ENCODE peak calls at places on chromosomes 12 and 14, in four cellular contexts. Z, Y, R and B are unnamed samples.

GRCh38 chr14:101961746-101962502 is 2.4 kb upstream of the DYNC1H1 start:
- DNase-seq in Z (no peak), Y (no peak), R (no peak), B (no peak)

GRCh38 chr14:105475916-105476845 is 1.6 kb downstream of the CRIP2 start:
- DNase-seq in Z (peak; percentile 73), Y (no peak), R (no peak), B (no peak)

GRCh38 chr12:98440165-98440581 is 75.2 kb upstream of the TMPO start:
- DNase-seq in Z (peak; percentile 35), Y (no peak), R (no peak), B (no peak)

GRCh38 chr14:68790656-68791077 is 2.2 kb downstream of the ZFP36L1 start:
- DNase-seq in Z (peak; percentile 25), Y (no peak), R (no peak), B (no peak)

GRCh38 chr12:4441355-4442330 is 4.0 kb downstream of the FGF6 start:
- DNase-seq in Z (no peak), Y (no peak), R (no peak), B (peak; percentile 87)

GRCh38 chr14:95784137-95784536 is 70.2 kb upstream of the TCL1A start:
- DNase-seq in Z (no peak), Y (no peak), R (no peak), B (no peak)

GRCh38 chr12:27199638-27200300 is 44.3 kb upstream of the STK38L start:
- DNase-seq in Z (no peak), Y (no peak), R (no peak), B (no peak)

GRCh38 chr12:55717397-55718007 is 1.7 kb downstream of the BLOC1S1 start:
- DNase-seq in Z (no peak), Y (peak; percentile 63), R (no peak), B (no peak)

GRCh38 chr12:111598637-111599458 is at the start of gene ATXN2:
- DNase-seq in Z (peak; percentile 55), Y (peak; percentile 59), R (no peak), B (no peak)

GRCh38 chr12:51549637-51550036 is 41.4 kb upstream of the SCN8A start:
- DNase-seq in Z (no peak), Y (no peak), R (no peak), B (no peak)

GRCh38 chr14:72416892-72417291 is 477.0 kb downstream of the DPF3 start:
- DNase-seq in Z (no peak), Y (peak; percentile 9), R (peak; percentile 34), B (no peak)

GRCh38 chr12:63079791-63080395 is 71.1 kb downstream of the AVPR1A start:
- DNase-seq in Z (no peak), Y (no peak), R (no peak), B (no peak)

GRCh38 chr14:22850944-22851790 is 14.8 kb downstream of the MMP14 start:
- DNase-seq in Z (peak; percentile 92), Y (peak; percentile 72), R (no peak), B (no peak)

GRCh38 chr12:115012861-115013667 is 329.1 kb upstream of the TBX3 start:
- DNase-seq in Z (no peak), Y (no peak), R (no peak), B (no peak)

GRCh38 chr12:112711026-112711425 is 80.5 kb upstream of the RPH3A start:
- DNase-seq in Z (no peak), Y (no peak), R (no peak), B (no peak)

DNA sequence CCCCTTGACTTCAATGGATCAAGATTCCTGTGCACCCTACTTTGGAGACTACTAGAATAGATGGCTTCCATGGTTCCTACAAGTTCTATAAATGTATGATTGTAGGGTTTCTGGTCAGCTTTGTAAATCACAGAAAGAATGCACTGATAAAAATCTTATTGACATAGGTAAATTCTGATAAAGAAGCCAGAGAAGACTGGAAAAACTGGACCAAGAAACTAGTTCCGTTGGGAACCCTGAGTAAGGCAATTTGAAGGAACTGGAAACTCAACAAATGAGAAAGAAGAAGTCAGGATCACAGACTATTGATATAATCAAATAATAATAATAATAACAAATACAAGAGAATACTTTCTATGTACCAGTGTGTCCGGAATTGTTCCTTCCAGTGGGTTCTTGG is 15.4 kb upstream of the MGST1 start:
- DNase-seq in Z (no peak), Y (no peak), R (no peak), B (no peak)
- H3K27ac ChIP-seq in Z (no peak overlapping the region), Y (no peak overlapping the region), R (no peak overlapping the region), B (no peak overlapping the region)

DNA sequence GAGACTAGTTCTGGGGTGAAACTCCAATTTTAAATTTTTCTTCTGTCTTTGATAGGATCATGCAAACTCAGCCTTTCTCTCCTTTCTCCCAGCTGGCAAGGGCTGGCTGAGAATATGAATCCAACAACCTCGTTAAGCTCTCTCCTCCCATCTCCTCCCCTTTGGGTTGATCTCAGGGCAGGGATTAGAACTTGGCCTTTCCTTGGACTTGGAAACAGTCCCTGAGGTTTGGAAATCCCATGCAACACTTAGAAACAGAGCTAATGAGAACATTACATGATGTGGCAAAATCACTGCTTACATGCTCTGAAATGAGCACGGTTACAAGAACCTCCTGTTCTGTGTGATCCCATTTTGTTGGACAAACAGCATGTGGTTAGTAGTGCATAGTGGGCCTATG is 31.6 kb downstream of the ACACB start:
- DNase-seq in Z (no peak), Y (peak; percentile 36), R (no peak), B (no peak)
- TF ChIP-seq POLR2AphosphoS5 in Z (peak; percentile 99), Y (peak; percentile 80), R (no peak), B (peak; percentile 79)

GRCh38 chr12:46304080-46304479 is 35.2 kb upstream of the SLC38A1 start:
- DNase-seq in Z (no peak), Y (no peak), R (no peak), B (no peak)

GRCh38 chr12:46300906-46301305 is 32.1 kb upstream of the SLC38A1 start:
- DNase-seq in Z (no peak), Y (no peak), R (no peak), B (no peak)

GRCh38 chr12:46299846-46300245 is 31.0 kb upstream of the SLC38A1 start:
- DNase-seq in Z (no peak), Y (no peak), R (no peak), B (no peak)

GRCh38 chr12:46303039-46303666 is 34.3 kb upstream of the SLC38A1 start:
- DNase-seq in Z (peak; percentile 45), Y (peak; percentile 60), R (peak; percentile 18), B (no peak)
- TF ChIP-seq CTCF in Z (peak; percentile 35), Y (peak; percentile 70), R (peak; percentile 54), B (peak; percentile 31)

DNA sequence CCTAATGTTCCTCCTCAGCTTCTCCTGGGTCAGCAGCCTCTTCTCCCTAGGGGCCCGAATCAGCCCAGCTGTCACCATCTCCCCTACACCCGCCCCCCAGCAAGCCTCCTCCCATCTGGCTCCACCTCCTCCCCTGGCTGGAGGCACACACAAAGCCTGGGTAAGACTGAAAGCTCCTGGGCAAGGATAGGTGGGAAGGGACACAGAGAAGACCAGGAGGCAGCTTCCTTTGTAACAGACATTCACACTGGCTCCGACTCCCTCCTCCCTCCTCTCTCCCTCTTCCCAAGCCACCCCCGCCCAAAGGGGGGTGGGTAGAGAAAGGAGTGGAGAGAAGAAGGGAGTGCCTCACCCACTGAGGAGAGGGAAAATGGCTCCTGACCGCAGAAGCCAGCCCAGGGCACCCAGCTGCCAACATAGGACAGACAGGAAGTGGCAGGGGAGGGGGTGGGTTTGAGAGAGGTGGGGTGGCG is 4.0 kb downstream of the CHD4 start:
- DNase-seq in Z (no peak), Y (peak; percentile 19), R (no peak), B (no peak)
- H3K27ac ChIP-seq in Z (peak overlapping the region; percentile 98), Y (peak overlapping the region; percentile 98), R (no peak overlapping the region), B (peak overlapping the region; percentile 99)

GRCh38 chr12:121581681-121582439 is 1.0 kb upstream of the KDM2B start:
- DNase-seq in Z (peak; percentile 36), Y (peak; percentile 25), R (no peak), B (no peak)

GRCh38 chr12:121579190-121579791 is 1.5 kb downstream of the KDM2B start:
- DNase-seq in Z (peak; percentile 41), Y (peak; percentile 54), R (no peak), B (no peak)

GRCh38 chr12:121579981-121580868 is 598 bp downstream of the KDM2B start:
- DNase-seq in Z (peak; percentile 78), Y (peak; percentile 84), R (no peak), B (no peak)

GRCh38 chr12:121580959-121581680 is at the start of gene KDM2B:
- DNase-seq in Z (peak; percentile 44), Y (peak; percentile 24), R (no peak), B (no peak)

GRCh38 chr12:121582583-121583333 is 1.9 kb upstream of the KDM2B start:
- DNase-seq in Z (no peak), Y (no peak), R (no peak), B (no peak)
- TF ChIP-seq POLR2AphosphoS5 in Z (no peak), Y (no peak), R (no peak), B (no peak)

DNA sequence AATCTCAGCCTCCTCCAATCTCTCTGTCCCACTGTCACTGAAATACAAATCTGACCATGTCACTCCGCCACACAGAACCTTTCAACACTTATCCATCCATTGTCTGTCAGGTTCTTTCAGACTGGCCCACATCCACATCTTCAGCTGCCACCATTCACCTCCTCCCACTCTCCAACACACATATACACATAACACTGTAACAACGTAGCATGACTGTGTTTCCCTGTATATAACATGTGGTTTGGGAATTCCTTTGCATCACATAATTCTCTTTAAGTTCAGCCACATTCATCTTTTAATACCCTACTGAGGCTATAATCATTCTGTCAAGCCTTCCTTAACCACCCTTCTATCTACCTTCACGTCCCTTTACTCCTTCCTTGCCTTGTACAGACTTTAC is 99.2 kb downstream of the PPP2R5E start:
- DNase-seq in Z (no peak), Y (no peak), R (no peak), B (no peak)
- TF ChIP-seq CTCF in Z (no peak), Y (no peak), R (no peak), B (no peak)

DNA sequence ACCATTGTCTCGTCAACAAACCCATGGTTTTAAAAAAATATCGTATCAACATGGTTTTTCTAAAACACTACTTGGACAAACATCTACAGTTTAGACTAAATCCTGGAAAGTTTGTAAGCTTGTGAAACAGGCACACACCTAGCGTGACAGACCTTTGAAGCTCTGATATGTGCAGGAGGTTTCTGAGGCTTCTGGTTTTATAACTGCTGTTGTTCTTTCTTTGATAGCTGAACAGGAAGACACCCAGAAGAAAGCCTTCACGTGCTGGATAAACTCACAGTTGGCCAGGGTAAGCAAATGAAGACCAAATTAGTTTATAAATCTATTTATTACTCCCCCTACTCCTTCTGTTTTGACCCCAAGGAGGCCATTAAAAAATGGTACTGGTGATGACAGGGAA is 87.6 kb downstream of the SYNE2 start:
- DNase-seq in Z (no peak), Y (no peak), R (no peak), B (no peak)
- H3K27ac ChIP-seq in Z (no peak overlapping the region), Y (no peak overlapping the region), R (no peak overlapping the region), B (no peak overlapping the region)